ENCODE peak calls at places on chromosomes 1 and 21, in ten cellular contexts. A is A549; M is breast epithelium; J is heart left ventricle; D is psoas muscle; S is spleen; G is uterus; K is upper lobe of right lung; H is CD8-positive, alpha-beta T cell; V is lung. I is an unnamed sample.

GRCh38 chr1:24621121-24621520 is 22.0 kb upstream of the SRRM1 start:
- DNase-seq in A (no peak), M (no peak), J (no peak), D (no peak), S (no peak), G (no peak), K (no peak), H (no peak), V (no peak), I (no peak)

GRCh38 chr1:115056395-115056798 is 26.8 kb downstream of the TSHB start:
- DNase-seq in A (no peak), M (no peak), J (no peak), D (no peak), S (no peak), G (peak; percentile 49), K (no peak), H (no peak), V (no peak), I (no peak)

GRCh38 chr1:24981632-24982007 is 51.5 kb upstream of the RUNX3 start:
- DNase-seq in A (no peak), M (no peak), J (no peak), D (no peak), S (peak; percentile 63), G (no peak), K (no peak), H (no peak), V (no peak), I (no peak)

GRCh38 chr21:39447264-39447663 is 1.7 kb upstream of the LCA5L start:
- DNase-seq in A (no peak), M (no peak), J (no peak), D (no peak), S (no peak), G (no peak), K (no peak), H (no peak), V (no peak), I (no peak)

GRCh38 chr1:60234761-60235160 is 161.2 kb upstream of the C1orf87 start:
- DNase-seq in A (no peak), M (no peak), J (no peak), D (no peak), S (no peak), G (no peak), K (no peak), H (no peak), V (no peak), I (no peak)

GRCh38 chr1:33321178-33321577 is 280 bp upstream of the A3GALT2 start:
- DNase-seq in A (no peak), M (no peak), J (no peak), D (no peak), S (peak; percentile 51), G (no peak), K (peak; percentile 51), H (no peak), V (no peak), I (no peak)

GRCh38 chr1:24111264-24111997 is 504 bp downstream of the MYOM3 start:
- DNase-seq in A (no peak), M (peak; percentile 76), J (peak; percentile 59), D (no peak), S (peak; percentile 75), G (peak; percentile 37), K (peak; percentile 64), H (no peak), V (no peak), I (no peak)

GRCh38 chr1:46612937-46613660 is 3.5 kb downstream of the MOB3C start:
- DNase-seq in A (no peak), M (no peak), J (no peak), D (peak; percentile 73), S (peak; percentile 78), G (no peak), K (no peak), H (no peak), V (no peak), I (no peak)

GRCh38 chr1:39720094-39720999 is 18.3 kb upstream of the PPIE start:
- DNase-seq in A (no peak), M (no peak), J (no peak), D (no peak), S (no peak), G (no peak), K (no peak), H (no peak), V (peak; percentile 28), I (peak; percentile 27)

GRCh38 chr1:24318238-24318987 is 744 bp upstream of the GRHL3 start:
- DNase-seq in A (no peak), M (no peak), J (no peak), D (no peak), S (no peak), G (no peak), K (no peak), H (no peak), V (no peak), I (peak; percentile 26)

GRCh38 chr21:18499761-18500376 is 96.3 kb upstream of the TMPRSS15 start:
- DNase-seq in A (no peak), M (no peak), J (no peak), D (no peak), S (no peak), G (no peak), K (no peak), H (no peak), V (no peak), I (no peak)

GRCh38 chr1:156642265-156643185 is 608 bp downstream of the BCAN start:
- DNase-seq in A (no peak), M (no peak), J (no peak), D (no peak), S (no peak), G (no peak), K (no peak), H (no peak), V (no peak), I (no peak)

DNA sequence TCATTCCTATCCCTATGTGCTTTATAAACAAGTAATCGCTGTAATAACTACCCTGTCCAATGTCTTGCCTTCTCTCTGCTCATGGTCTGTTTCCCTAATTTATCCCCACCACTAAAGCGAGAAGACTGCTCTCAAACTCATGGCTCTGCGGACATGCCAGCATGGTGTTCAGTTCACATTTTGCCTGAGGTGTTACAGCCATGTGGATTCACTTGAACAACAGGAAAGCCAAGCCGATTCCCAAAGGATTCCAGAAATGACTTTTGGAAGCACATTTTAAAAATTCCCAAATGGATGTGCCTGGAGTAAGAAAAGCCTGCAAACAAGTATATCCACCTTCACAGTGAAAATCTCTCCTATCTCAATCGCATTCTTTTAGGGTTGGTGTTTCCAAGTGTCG is 34.9 kb upstream of the GREM2 start:
- DNase-seq in A (no peak), M (no peak), J (no peak), D (no peak), S (no peak), G (no peak), K (no peak), H (no peak), V (no peak), I (no peak)
- TF ChIP-seq CTCF in A (no peak), M (no peak), J (no peak), D (no peak), S (no peak), G (no peak), K (no peak), H (no peak), V (no peak), I (no peak)

GRCh38 chr1:152679454-152679853 is 4.4 kb downstream of the LCE2C start:
- DNase-seq in A (no peak), M (no peak), J (no peak), D (no peak), S (no peak), G (no peak), K (no peak), H (no peak), V (no peak), I (no peak)

DNA sequence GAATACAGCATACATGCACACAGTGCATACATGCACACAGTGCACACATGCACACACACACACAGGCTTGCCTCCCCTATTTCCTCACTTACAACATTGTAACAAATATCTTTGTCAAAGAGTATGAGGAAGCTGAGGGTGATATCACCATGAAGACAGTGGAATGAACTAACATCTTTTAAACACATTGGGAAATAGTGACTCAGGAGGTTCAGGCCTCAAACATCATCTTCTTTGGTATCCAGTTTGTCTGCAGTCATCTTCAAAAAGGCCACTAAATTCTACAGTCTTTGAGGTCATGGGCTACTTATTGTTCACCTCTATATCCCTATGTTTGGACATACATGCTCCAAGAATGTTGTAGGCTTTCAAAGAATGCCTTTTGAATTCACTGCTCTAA is 2.1 kb upstream of the LCE2B start:
- DNase-seq in A (no peak), M (no peak), J (no peak), D (no peak), S (no peak), G (no peak), K (no peak), H (no peak), V (no peak), I (no peak)
- H3K9me3 ChIP-seq in A (no peaks in the 10 kb centered on the region), M (no peaks in the 10 kb centered on the region), J (no peaks in the 10 kb centered on the region), D (no peaks in the 10 kb centered on the region), S (no peaks in the 10 kb centered on the region), G (no peaks in the 10 kb centered on the region), K (no peaks in the 10 kb centered on the region), H (no peaks in the 10 kb centered on the region), V (peaks cover 4% of the 10 kb centered on the region), I (peaks cover 11% of the 10 kb centered on the region)

DNA sequence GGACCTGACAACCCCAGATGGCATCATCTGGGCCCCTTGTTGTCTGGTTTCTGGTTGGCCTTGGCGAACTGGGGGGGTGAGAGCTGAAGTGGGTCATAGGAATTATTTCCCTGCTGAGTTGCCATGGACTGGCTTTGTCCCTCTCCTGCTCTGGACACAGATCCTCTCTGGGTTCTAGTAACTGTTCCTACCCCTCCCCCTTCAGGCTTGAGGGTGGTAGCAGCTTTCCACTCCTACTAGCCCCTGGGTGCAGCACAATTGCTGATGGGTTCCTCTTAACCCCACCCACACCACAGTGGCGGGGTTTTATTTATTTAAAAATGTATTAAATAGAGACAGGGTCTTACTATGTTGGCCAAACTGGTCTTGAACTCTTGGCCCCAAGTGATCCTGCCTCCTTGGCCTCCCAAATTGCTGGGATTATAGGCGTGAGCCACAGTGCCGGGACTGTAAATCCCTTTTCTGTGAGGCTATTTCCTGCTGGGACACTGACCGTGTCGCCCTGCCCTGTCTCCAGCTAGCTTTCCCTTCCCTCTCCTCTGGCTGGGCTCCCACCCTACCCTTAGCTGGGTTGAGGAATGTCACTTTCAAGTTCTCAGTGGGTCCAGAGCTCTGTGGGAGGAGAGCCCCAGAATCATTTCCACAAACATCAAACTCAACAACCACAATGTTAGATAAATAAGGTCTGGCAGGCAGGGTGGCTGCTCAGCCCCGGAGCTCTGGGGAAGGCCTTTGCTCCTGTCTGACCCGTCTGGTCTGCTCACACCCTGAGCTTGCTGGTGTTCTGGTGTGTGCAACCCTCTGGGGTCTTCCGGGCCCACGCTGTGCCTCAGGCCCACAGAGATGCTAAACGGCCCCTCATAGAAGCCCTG is 112.7 kb upstream of the WNT4 start:
- DNase-seq in A (no peak), M (no peak), J (no peak), D (no peak), S (no peak), G (no peak), K (no peak), H (no peak), V (no peak), I (no peak)
- H3K27ac ChIP-seq in A (no peak overlapping the region), M (peak overlapping the region; percentile 52), J (no peak overlapping the region), D (no peak overlapping the region), S (no peak overlapping the region), G (no peak overlapping the region), K (peak overlapping the region; percentile 19), H (no peak overlapping the region), V (peak overlapping the region; percentile 59), I (no peak overlapping the region)

DNA sequence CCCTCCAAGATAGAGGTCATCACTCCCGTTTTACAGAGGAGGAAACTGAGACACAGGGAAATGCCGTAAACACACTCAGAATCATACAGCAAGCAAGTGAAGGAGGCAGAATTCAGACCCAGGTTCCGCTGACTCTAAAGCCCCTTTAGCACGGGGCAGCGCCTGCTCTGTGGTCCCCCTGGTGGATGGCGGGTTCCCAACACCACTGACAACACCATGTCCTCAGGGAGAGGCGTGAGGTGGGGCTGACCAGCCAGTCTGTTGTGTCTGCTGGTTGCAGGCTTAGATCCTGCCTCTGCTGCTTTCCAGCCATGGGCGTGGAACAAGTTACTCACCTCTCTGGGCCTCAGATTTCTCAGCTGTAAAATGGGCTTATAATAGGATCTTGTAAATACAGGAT is 617.3 kb downstream of the MATN1 start:
- DNase-seq in A (peak; percentile 38), M (no peak), J (no peak), D (no peak), S (no peak), G (peak; percentile 34), K (no peak), H (no peak), V (no peak), I (no peak)
- TF ChIP-seq CTCF in A (peak; percentile 34), M (no peak), J (peak; percentile 28), D (peak; percentile 37), S (peak; percentile 14), G (peak; percentile 36), K (peak; percentile 41), H (peak; percentile 3), V (peak; percentile 2), I (peak; percentile 67)

I was measured in AG04450.